ENCODE peak calls at places on chromosomes 11 and 22, in six cellular contexts. I is CD8-positive, alpha-beta T cell; M is neural crest cell; U is A549; N is mesothelial cell of epicardium; Z is hepatocyte. X is an unnamed sample.

GRCh38 chr11:8267280-8267679 is 3.6 kb upstream of the LMO1 start:
- DNase-seq in I (no peak), M (no peak), U (no peak), N (peak), Z (no peak), X (no peak)

GRCh38 chr11:114764563-114764962 is 86.2 kb downstream of the NXPE2 start:
- DNase-seq in I (no peak), M (no peak), U (no peak), N (no peak), Z (no peak), X (no peak)

GRCh38 chr11:70185348-70186055 is 17.6 kb upstream of the FADD start:
- DNase-seq in I (no peak), M (no peak), U (no peak), N (no peak), Z (no peak), X (no peak)

GRCh38 chr11:88555829-88556202 is 218.3 kb upstream of the CTSC start:
- DNase-seq in I (no peak), M (no peak), U (no peak), N (no peak), Z (no peak), X (no peak)

GRCh38 chr11:71940561-71941219 is 11.8 kb downstream of the RNF121 start:
- DNase-seq in I (no peak), M (no peak), U (no peak), N (no peak), Z (no peak), X (no peak)

GRCh38 chr11:111409915-111410314 is 30.8 kb upstream of the POU2AF1 start:
- DNase-seq in I (no peak), M (no peak), U (no peak), N (no peak), Z (no peak), X (no peak)

GRCh38 chr11:2271077-2271326 is 614 bp upstream of the ASCL2 start:
- DNase-seq in I (peak), M (no peak), U (no peak), N (no peak), Z (peak), X (peak)

GRCh38 chr11:14299921-14300320 is 59.1 kb downstream of the RRAS2 start:
- DNase-seq in I (no peak), M (no peak), U (no peak), N (no peak), Z (no peak), X (no peak)

GRCh38 chr11:42521994-42522393 is 789.8 kb upstream of the API5 start:
- DNase-seq in I (no peak), M (no peak), U (no peak), N (no peak), Z (peak), X (no peak)

GRCh38 chr11:8631395-8632110 is 37.5 kb upstream of the STK33 start:
- DNase-seq in I (no peak), M (no peak), U (no peak), N (no peak), Z (peak), X (no peak)

GRCh38 chr11:31873115-31873514 is 62.0 kb upstream of the PAX6 start:
- DNase-seq in I (no peak), M (no peak), U (no peak), N (no peak), Z (no peak), X (no peak)

GRCh38 chr11:2309251-2310072 is 7.6 kb downstream of the TSPAN32 start:
- DNase-seq in I (no peak), M (no peak), U (no peak), N (no peak), Z (no peak), X (no peak)

GRCh38 chr11:60005360-60005759 is 11.6 kb upstream of the OOSP4B start:
- DNase-seq in I (no peak), M (no peak), U (no peak), N (no peak), Z (no peak), X (no peak)

GRCh38 chr11:118939948-118940598 is 14.3 kb upstream of the BCL9L start:
- DNase-seq in I (peak), M (no peak), U (no peak), N (no peak), Z (peak), X (no peak)

GRCh38 chr11:130705670-130706421 is 210.4 kb downstream of the SNX19 start:
- DNase-seq in I (no peak), M (no peak), U (no peak), N (no peak), Z (no peak), X (no peak)

GRCh38 chr11:68976095-68976494 is 4.7 kb downstream of the MRGPRD start:
- DNase-seq in I (no peak), M (no peak), U (no peak), N (no peak), Z (no peak), X (no peak)

GRCh38 chr11:113926273-113927183 is 21.9 kb downstream of the HTR3B start:
- DNase-seq in I (no peak), M (no peak), U (no peak), N (no peak), Z (no peak), X (no peak)

GRCh38 chr11:73366265-73366610 is 10.0 kb upstream of the RELT start:
- DNase-seq in I (peak), M (no peak), U (no peak), N (no peak), Z (no peak), X (no peak)

GRCh38 chr22:34113381-34113780 is 193.1 kb upstream of the LARGE1 start:
- DNase-seq in I (no peak), M (no peak), U (no peak), N (no peak), Z (no peak), X (no peak)

GRCh38 chr11:32312865-32313403 is 122.4 kb downstream of the WT1 start:
- DNase-seq in I (no peak), M (no peak), U (peak), N (no peak), Z (peak), X (no peak)

GRCh38 chr22:30265851-30266444 is 703 bp downstream of the OSM start:
- DNase-seq in I (peak), M (no peak), U (no peak), N (no peak), Z (no peak), X (peak)

GRCh38 chr11:107102692-107103463 is 84.6 kb upstream of the GUCY1A2 start:
- DNase-seq in I (no peak), M (no peak), U (no peak), N (no peak), Z (no peak), X (no peak)

GRCh38 chr22:30609260-30610185 is 2.5 kb downstream of the TCN2 start:
- DNase-seq in I (no peak), M (no peak), U (peak), N (no peak), Z (peak), X (no peak)

GRCh38 chr11:1830500-1831223 is 4.1 kb upstream of the SYT8 start:
- DNase-seq in I (no peak), M (no peak), U (no peak), N (no peak), Z (peak), X (no peak)

GRCh38 chr11:86370922-86371614 is 3.6 kb upstream of the CCDC81 start:
- DNase-seq in I (no peak), M (no peak), U (no peak), N (no peak), Z (peak), X (no peak)

GRCh38 chr22:32844251-32844650 is 42.7 kb downstream of the TIMP3 start:
- DNase-seq in I (no peak), M (no peak), U (no peak), N (no peak), Z (no peak), X (no peak)

GRCh38 chr11:106399075-106399500 is 321.6 kb downstream of the AASDHPPT start:
- DNase-seq in I (no peak), M (no peak), U (peak), N (no peak), Z (peak), X (no peak)

GRCh38 chr11:15006139-15006759 is 34.1 kb upstream of the CALCA start:
- DNase-seq in I (no peak), M (no peak), U (no peak), N (no peak), Z (peak), X (no peak)

GRCh38 chr11:77547863-77548551 is 41.7 kb upstream of the AQP11 start:
- DNase-seq in I (no peak), M (peak), U (peak), N (no peak), Z (peak), X (no peak)

GRCh38 chr11:32266611-32267010 is 168.7 kb downstream of the WT1 start:
- DNase-seq in I (no peak), M (no peak), U (no peak), N (no peak), Z (peak), X (no peak)

GRCh38 chr11:1832181-1832988 is 2.4 kb upstream of the SYT8 start:
- DNase-seq in I (peak), M (peak), U (peak), N (peak), Z (peak), X (peak)

GRCh38 chr22:32204856-32205722 is at the start of gene RFPL2:
- DNase-seq in I (no peak), M (peak), U (peak), N (no peak), Z (peak), X (no peak)

GRCh38 chr22:24471570-24471969 is 23.6 kb upstream of the UPB1 start:
- DNase-seq in I (no peak), M (no peak), U (no peak), N (no peak), Z (no peak), X (no peak)

GRCh38 chr11:19374189-19374588 is 133.4 kb upstream of the E2F8 start:
- DNase-seq in I (no peak), M (no peak), U (peak), N (no peak), Z (no peak), X (no peak)

GRCh38 chr11:1757861-1758610 is 5.7 kb downstream of the CTSD start:
- DNase-seq in I (peak), M (no peak), U (no peak), N (no peak), Z (no peak), X (peak)

GRCh38 chr22:17217179-17217578 is 2.1 kb downstream of the ADA2 start:
- DNase-seq in I (no peak), M (no peak), U (no peak), N (no peak), Z (no peak), X (no peak)

GRCh38 chr11:134579709-134580634 is 167.9 kb upstream of the B3GAT1 start:
- DNase-seq in I (no peak), M (no peak), U (no peak), N (no peak), Z (peak), X (no peak)

GRCh38 chr11:73137262-73137941 is 4.7 kb downstream of the FCHSD2 start:
- DNase-seq in I (no peak), M (no peak), U (no peak), N (no peak), Z (no peak), X (no peak)

GRCh38 chr22:33472462-33473344 is 414.5 kb upstream of the SYN3 start:
- DNase-seq in I (no peak), M (no peak), U (no peak), N (no peak), Z (no peak), X (no peak)

GRCh38 chr22:42719656-42720262 is 911 bp downstream of the A4GALT start:
- DNase-seq in I (no peak), M (no peak), U (no peak), N (no peak), Z (no peak), X (no peak)

DNA sequence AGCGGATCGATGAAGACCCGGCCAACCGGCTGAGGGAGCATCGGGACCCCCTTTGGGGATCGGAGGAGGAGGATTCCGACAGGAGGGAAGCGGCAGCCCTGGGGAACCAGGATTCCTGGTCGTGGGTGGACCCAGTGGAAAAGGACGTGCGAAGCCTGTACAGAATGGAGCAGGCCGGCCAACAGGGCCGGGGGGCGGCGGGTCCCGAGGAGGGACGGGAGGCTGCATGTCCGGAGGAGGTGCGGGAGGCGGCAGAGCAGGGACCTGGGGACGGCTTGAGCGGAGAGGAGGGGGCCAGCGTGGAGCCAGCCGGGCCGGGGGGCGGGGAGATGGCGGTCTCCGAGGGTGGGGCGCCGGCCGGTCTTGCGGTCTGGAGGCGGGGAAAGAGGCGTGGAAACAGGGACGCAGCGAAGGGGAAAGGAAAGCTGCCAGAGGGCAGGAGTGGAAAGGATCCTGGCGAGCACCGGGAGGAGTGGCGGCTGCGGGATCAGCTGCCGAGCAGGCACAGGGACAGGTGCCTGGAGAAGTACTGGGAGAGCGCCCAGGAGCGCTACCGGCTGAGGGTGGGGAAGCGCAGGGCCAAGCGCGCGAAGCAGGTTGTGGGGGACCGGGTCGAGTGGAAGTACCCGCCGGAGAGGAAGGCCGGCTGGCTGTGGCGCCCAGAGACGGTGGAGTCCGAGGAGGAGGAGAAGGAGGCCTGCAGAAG is at the start of gene ANO5:
- DNase-seq in I (no peak), M (peak), U (peak), N (peak), Z (peak), X (no peak)
- TF ChIP-seq CTCF in I (no peak), M (no peak), U (no peak), N (no peak), Z (no peak), X (no peak)

GRCh38 chr11:124934862-124935547 is 842 bp downstream of the HEPACAM start:
- DNase-seq in I (no peak), M (no peak), U (no peak), N (no peak), Z (peak), X (no peak)

GRCh38 chr11:124937336-124937935 is 1.6 kb upstream of the HEPACAM start:
- DNase-seq in I (no peak), M (no peak), U (no peak), N (no peak), Z (no peak), X (no peak)

GRCh38 chr11:124938970-124939369 is 3.1 kb upstream of the HEPACAM start:
- DNase-seq in I (no peak), M (no peak), U (no peak), N (no peak), Z (no peak), X (no peak)

GRCh38 chr11:124938206-124938765 is 2.4 kb upstream of the HEPACAM start:
- DNase-seq in I (no peak), M (no peak), U (no peak), N (no peak), Z (no peak), X (no peak)

DNA sequence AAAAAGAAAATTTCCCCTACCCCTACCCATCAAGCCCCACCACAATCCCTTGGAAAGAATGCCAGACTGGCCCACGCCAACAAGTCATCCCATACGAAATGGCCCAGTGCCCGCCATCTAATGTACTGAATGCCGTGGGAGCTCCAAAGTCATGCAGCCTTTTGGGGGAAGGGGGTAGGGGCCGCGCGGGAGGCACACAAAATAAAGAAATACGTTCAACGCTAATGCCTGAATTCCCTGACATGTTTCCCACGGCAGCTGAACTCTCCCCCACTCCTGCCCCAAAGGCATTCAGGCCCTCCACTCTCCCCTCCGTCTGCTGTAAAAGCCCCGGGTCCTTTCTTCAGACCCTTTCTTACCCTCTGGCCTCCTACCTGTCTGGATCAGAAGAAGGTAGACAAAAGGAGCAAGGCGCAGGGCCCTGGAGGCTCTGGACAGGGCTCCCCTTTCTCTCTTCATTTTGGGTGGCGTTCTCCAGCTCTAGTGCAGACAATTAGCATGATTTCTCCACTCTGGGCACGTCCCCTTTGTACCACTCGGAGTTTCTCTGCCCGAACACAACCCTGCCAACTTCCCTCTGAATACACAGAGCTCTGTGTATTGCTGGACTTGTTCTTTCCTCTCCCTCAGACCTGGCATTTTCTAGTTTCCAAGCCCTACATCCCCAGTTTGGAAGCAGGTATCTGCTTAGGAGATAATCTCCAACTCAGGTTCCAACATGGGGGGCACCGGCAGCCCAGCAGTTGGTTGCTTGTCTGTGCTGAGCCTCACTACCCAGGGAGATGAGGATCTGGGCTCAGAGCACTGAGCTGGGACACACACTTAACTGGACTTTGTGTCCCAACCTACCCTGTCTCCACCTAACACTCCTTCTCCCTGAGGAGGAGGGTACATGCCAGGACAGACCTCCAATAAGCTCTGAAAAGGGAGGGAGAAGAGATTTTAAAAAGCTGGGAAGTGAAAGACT is at the start of gene HEPACAM:
- DNase-seq in I (no peak), M (no peak), U (no peak), N (no peak), Z (no peak), X (no peak)
- TF ChIP-seq CTCF in I (no peak), M (no peak), U (no peak), N (no peak), Z (no peak), X (no peak)

DNA sequence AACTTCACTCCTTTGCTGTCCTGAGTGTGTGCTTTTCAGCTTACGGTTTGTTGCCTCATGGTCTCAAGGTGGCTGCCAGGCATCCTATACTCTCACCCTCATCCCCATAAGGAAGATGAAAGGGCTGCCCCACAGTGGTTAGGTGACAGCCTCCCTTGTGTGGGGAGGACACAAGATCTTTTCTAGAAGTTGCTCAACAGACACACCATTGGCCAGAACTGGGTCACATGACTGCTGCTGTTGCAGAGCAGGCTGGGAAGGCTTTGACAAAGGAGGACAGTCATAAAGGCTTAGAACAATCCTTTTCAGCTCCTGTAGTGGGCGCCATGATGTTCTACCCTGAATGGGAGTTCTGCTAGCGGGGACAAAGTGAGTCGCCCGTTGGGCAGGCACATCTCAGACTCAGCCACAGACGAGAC is 69.7 kb upstream of the RASD2 start:
- DNase-seq in I (no peak), M (no peak), U (no peak), N (no peak), Z (no peak), X (no peak)
- TF ChIP-seq CTCF in I (no peak), M (no peak), U (no peak), N (no peak), Z (no peak), X (no peak)

GRCh38 chr11:76203131-76203925 is 3.0 kb downstream of the WNT11 start:
- DNase-seq in I (no peak), M (no peak), U (no peak), N (no peak), Z (no peak), X (no peak)

GRCh38 chr11:76203937-76204336 is 2.4 kb downstream of the WNT11 start:
- DNase-seq in I (no peak), M (no peak), U (no peak), N (no peak), Z (no peak), X (no peak)

GRCh38 chr11:76206327-76207081 is at the start of gene WNT11:
- DNase-seq in I (peak), M (peak), U (peak), N (no peak), Z (peak), X (peak)

GRCh38 chr11:76206077-76206326 is 300 bp downstream of the WNT11 start:
- DNase-seq in I (no peak), M (no peak), U (no peak), N (no peak), Z (no peak), X (no peak)

DNA sequence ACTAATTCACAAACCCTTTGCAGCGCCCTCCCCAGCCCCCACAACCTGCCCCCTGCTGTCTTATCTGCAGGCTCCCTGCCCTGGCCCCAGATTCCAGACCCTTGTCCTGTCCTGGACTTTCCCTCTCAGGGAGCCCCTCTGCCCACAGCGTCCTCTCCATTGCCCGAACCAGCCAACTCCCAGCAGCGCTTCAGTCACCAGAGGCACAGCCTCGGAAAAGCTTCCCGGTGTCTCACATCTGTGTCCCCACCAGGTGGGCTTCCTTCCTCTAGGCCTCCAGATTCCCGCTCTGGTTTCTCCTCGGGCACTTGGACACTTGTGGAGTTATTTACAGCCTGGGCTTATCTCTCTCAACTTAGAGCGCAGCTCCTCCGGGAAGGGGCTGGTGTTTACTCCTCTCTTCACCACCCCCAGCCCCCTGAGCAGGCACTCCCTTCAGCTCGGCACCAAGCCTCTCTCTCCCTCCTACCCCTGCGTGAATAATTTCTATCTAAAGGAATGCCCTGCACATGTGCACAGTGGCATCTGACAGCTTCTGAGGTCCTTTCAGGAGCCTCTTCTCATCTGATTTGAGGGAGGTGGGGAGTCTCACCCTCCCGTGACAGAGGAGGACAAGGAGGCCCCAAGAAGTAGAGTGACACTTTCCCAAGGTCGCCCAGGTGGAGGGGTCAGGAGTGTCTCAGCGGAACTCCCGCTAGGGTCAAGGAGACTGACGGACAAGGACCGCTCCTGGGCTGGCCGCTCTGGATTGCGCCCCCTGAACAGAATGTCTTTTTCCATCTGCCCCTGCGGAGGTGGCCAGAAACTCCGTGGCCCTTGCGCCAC is 838 bp downstream of the WNT11 start:
- DNase-seq in I (no peak), M (no peak), U (no peak), N (no peak), Z (peak), X (no peak)
- TF ChIP-seq CTCF in I (no peak), M (no peak), U (no peak), N (no peak), Z (no peak), X (no peak)

X was measured in natural killer cell.